ENCODE peak calls at places on chromosome 1, in ten cellular contexts. V, W, R, H, K, D, T, S, Y and U are unnamed samples.

GRCh38 chr1:218421531-218421930 is 76.4 kb downstream of the TGFB2 start:
- DNase-seq in R (no peak), S (no peak), K (no peak), D (no peak), W (no peak), H (no peak), T (no peak), V (no peak), Y (no peak), U (no peak)

GRCh38 chr1:185409763-185410528 is 92.9 kb upstream of the IVNS1ABP start:
- DNase-seq in Y (no peak), V (no peak), H (no peak), K (no peak), W (no peak), S (no peak), R (no peak), T (no peak), D (no peak), U (no peak)

GRCh38 chr1:38041941-38042834 is 4.4 kb downstream of the POU3F1 start:
- DNase-seq in R (no peak), V (no peak), D (no peak), S (no peak), Y (no peak), W (no peak), K (peak), T (no peak), H (no peak), U (no peak)

GRCh38 chr1:31791131-31791858 is 24.5 kb downstream of the SPOCD1 start:
- DNase-seq in R (no peak), S (no peak), H (peak), V (peak), Y (no peak), W (no peak), T (peak), D (no peak), K (peak), U (no peak)

GRCh38 chr1:2233997-2234761 is 6.1 kb downstream of the SKI start:
- DNase-seq in T (peak), S (peak), K (peak), R (peak), H (peak), W (peak), D (peak), V (peak), Y (peak), U (no peak)

GRCh38 chr1:53511323-53511932 is 52.2 kb downstream of the DMRTB1 start:
- DNase-seq in T (peak), Y (no peak), W (no peak), K (peak), H (no peak), D (no peak), R (no peak), S (no peak), V (no peak), U (no peak)

GRCh38 chr1:153538315-153538821 is 2.4 kb downstream of the S100A5 start:
- DNase-seq in T (no peak), W (no peak), H (no peak), Y (peak), D (no peak), S (no peak), K (no peak), V (no peak), R (no peak), U (no peak)

GRCh38 chr1:39026947-39027507 is 877 bp downstream of the NDUFS5 start:
- DNase-seq in V (no peak), T (no peak), D (no peak), R (no peak), Y (no peak), K (no peak), H (no peak), W (no peak), S (no peak), U (no peak)

GRCh38 chr1:177281901-177282300 is 111.1 kb downstream of the BRINP2 start:
- DNase-seq in Y (peak), K (no peak), V (no peak), D (no peak), R (no peak), T (no peak), S (no peak), W (no peak), H (no peak), U (no peak)

GRCh38 chr1:177282976-177283375 is 112.2 kb downstream of the BRINP2 start:
- DNase-seq in Y (peak), V (no peak), R (no peak), H (no peak), D (no peak), T (no peak), W (no peak), S (no peak), K (peak), U (no peak)

GRCh38 chr1:177283380-177283779 is 112.6 kb downstream of the BRINP2 start:
- DNase-seq in K (no peak), Y (no peak), V (no peak), W (no peak), H (no peak), T (no peak), R (no peak), D (no peak), S (no peak), U (no peak)

GRCh38 chr1:177274687-177275211 is 104.0 kb downstream of the BRINP2 start:
- DNase-seq in T (peak), H (no peak), R (no peak), V (no peak), W (no peak), K (peak), Y (no peak), D (no peak), S (peak), U (no peak)

GRCh38 chr1:177278626-177279390 is 108.0 kb downstream of the BRINP2 start:
- DNase-seq in W (no peak), D (no peak), Y (peak), R (no peak), T (no peak), V (peak), K (peak), H (no peak), S (peak), U (no peak)
- TF ChIP-seq CTCF in W (no peak), D (no peak), Y (peak), R (no peak), T (no peak), V (no peak), K (no peak), H (no peak), S (peak), U (no peak)

DNA sequence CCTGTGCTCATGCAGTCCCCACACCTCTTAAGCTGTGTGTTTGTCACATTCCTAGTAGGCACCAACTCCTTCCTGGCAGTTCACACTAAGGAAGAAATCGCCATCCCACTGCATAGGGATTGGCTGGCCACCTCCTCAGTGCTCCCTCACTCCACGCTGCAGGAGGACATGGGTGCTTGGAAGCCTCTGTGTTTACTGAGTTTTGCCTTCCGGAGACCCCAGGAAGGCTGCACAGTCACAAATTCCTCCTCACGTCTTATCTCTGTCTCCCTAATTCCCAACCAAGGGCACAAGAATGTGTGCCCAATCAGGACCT is 93.8 kb upstream of the GALNT2 start:
- DNase-seq in V (no peak), D (no peak), S (no peak), K (no peak), T (no peak), Y (no peak), R (no peak), W (no peak), H (no peak), U (no peak)
- TF ChIP-seq CTCF in V (no peak), D (no peak), S (no peak), K (no peak), T (no peak), Y (no peak), R (no peak), W (no peak), H (no peak), U (no peak)

GRCh38 chr1:184389446-184389845 is 2.6 kb downstream of the C1orf21 start:
- DNase-seq in K (no peak), Y (no peak), W (no peak), V (no peak), H (no peak), D (no peak), S (no peak), T (no peak), R (no peak), U (no peak)

GRCh38 chr1:184388671-184389292 is 2.0 kb downstream of the C1orf21 start:
- DNase-seq in T (peak), Y (no peak), V (no peak), R (no peak), S (no peak), W (no peak), H (no peak), D (no peak), K (no peak), U (no peak)

GRCh38 chr1:184386271-184387068 is at the start of gene C1orf21:
- DNase-seq in W (peak), V (peak), H (peak), Y (peak), T (peak), K (peak), S (peak), R (peak), D (peak), U (peak)

GRCh38 chr1:184387069-184387870 is 441 bp downstream of the C1orf21 start:
- DNase-seq in Y (peak), S (no peak), R (no peak), K (peak), W (peak), V (peak), D (peak), H (peak), T (peak), U (peak)

GRCh38 chr1:184387871-184388670 is 1.2 kb downstream of the C1orf21 start:
- DNase-seq in V (no peak), Y (peak), H (no peak), K (peak), T (peak), S (peak), R (no peak), D (peak), W (no peak), U (no peak)
- TF ChIP-seq CTCF in V (no peak), Y (no peak), H (no peak), K (no peak), T (no peak), S (peak), R (peak), D (no peak), W (no peak), U (no peak)

DNA sequence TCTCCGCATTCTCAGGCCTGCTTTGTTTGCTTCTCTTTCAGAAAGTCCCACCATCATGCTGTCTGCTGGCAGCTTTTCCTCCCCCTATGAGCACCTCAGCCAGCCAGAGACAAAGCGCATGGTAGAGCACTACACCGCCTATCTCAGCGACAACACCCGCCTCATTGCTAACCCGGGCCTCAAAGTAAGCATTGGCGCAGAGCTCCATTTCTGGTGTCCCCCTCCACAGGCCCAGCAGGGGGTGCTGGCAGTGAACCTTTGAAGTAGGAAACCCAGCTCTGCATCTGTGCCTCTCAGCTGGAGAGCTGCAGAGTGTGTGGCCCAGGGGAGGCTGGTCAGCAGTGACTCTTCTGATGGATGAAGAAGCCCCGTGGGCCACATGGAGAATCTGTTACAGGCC is 81.2 kb upstream of the RAVER2 start:
- DNase-seq in H (no peak), S (no peak), W (no peak), K (peak), R (no peak), D (peak), Y (peak), T (no peak), V (no peak), U (no peak)
- TF ChIP-seq CTCF in H (no peak), S (peak), W (no peak), K (peak), R (no peak), D (peak), Y (peak), T (no peak), V (no peak), U (no peak)

GRCh38 chr1:14415396-14415795 is 183.1 kb upstream of the KAZN start:
- DNase-seq in R (no peak), W (no peak), V (no peak), T (no peak), S (no peak), H (no peak), D (no peak), K (no peak), Y (peak), U (no peak)
- TF ChIP-seq CTCF in R (no peak), W (no peak), V (no peak), T (no peak), S (no peak), H (no peak), D (no peak), K (no peak), Y (peak), U (no peak)